ENCODE peak calls at places on chromosomes 3 and 15, in seven cellular contexts. A is K562, C is uterus, X is breast epithelium, R is body of pancreas, Y is NB4, Q is adrenal gland. S is an unnamed sample.

GRCh38 chr3:94307588-94307987 is 244.7 kb downstream of the NSUN3 start:
- DNase-seq in Q (no peak), R (no peak), Y (no peak), C (no peak), X (no peak), A (no peak), S (no peak)

GRCh38 chr3:66854752-66855151 is 143.4 kb upstream of the KBTBD8 start:
- DNase-seq in A (no peak), Y (no peak), X (no peak), R (no peak), C (no peak), Q (no peak), S (no peak)

GRCh38 chr15:45157056-45157455 is 27.3 kb downstream of the DUOX1 start:
- DNase-seq in X (no peak), R (no peak), Y (no peak), C (no peak), Q (no peak), A (no peak), S (no peak)

GRCh38 chr3:1531981-1532380 is 439.2 kb downstream of the CNTN6 start:
- DNase-seq in R (no peak), Y (no peak), X (no peak), C (no peak), A (no peak), Q (no peak), S (no peak)

GRCh38 chr3:140469491-140469890 is 208.4 kb upstream of the TRIM42 start:
- DNase-seq in R (no peak), X (no peak), Y (no peak), C (no peak), Q (no peak), A (no peak), S (no peak)

GRCh38 chr3:30135190-30135589 is 471.2 kb upstream of the TGFBR2 start:
- DNase-seq in X (no peak), C (no peak), R (no peak), A (no peak), Q (no peak), Y (no peak), S (no peak)

GRCh38 chr15:36831915-36832310 is 252.5 kb downstream of the CDIN1 start:
- DNase-seq in A (no peak), Q (no peak), C (no peak), X (no peak), R (no peak), Y (no peak), S (peak)

GRCh38 chr3:183824761-183825379 is 507 bp downstream of the MAP6D1 start:
- DNase-seq in R (no peak), A (no peak), X (no peak), Y (peak), Q (no peak), C (no peak), S (peak)

GRCh38 chr3:188574885-188575284 is 420.9 kb downstream of the LPP start:
- DNase-seq in Q (no peak), Y (no peak), X (no peak), A (no peak), C (no peak), R (no peak), S (no peak)

GRCh38 chr3:46934508-46935167 is 41.9 kb downstream of the CCDC12 start:
- DNase-seq in R (no peak), X (no peak), C (no peak), Y (no peak), Q (peak), A (no peak), S (peak)

GRCh38 chr3:35664460-35664919 is 25.2 kb downstream of the ARPP21 start:
- DNase-seq in C (peak), A (no peak), X (no peak), Q (peak), R (peak), Y (no peak), S (peak)

GRCh38 chr15:39172380-39173281 is 408.2 kb upstream of the THBS1 start:
- DNase-seq in R (peak), A (no peak), X (peak), Q (peak), C (peak), Y (no peak), S (no peak)

GRCh38 chr15:65079580-65079979 is 3.0 kb downstream of the KBTBD13 start:
- DNase-seq in C (no peak), X (no peak), Q (no peak), A (no peak), R (no peak), Y (no peak), S (no peak)

GRCh38 chr3:31959951-31960792 is 20.9 kb downstream of the OSBPL10 start:
- DNase-seq in X (no peak), R (no peak), A (no peak), Q (no peak), Y (no peak), C (no peak), S (no peak)

DNA sequence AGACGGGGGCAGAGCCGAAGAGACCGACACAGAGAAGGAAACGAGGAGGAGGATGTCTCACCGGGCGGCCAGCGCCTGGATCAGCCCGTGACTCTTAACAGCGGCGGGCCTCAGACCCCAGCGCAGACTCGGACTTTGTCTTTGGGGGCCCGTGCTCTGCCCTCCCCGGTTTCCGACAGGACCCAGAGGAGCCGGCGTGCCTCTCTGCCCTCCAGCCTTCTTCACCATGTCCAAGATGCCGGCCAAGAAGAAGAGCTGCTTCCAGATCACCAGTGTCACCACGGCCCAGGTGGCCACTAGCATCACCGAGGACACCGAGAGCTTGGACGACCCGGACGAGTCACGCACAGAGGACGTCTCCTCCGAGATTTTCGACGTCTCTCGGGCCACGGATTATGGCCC is 1.0 kb downstream of the TSC22D2 start:
- DNase-seq in A (no peak), C (no peak), Q (peak), X (no peak), R (no peak), Y (no peak), S (peak)
- TF ChIP-seq POLR2A in A (no peak), C (no peak), Q (no peak), X (no peak), R (no peak), Y (no peak), S (no peak)

GRCh38 chr3:15467227-15468181 is 40.1 kb downstream of the EAF1 start:
- DNase-seq in C (no peak), Y (no peak), A (no peak), X (no peak), Q (no peak), R (no peak), S (no peak)
- TF ChIP-seq POLR2A in C (no peak), Y (no peak), A (no peak), X (no peak), Q (no peak), R (no peak), S (no peak)

DNA sequence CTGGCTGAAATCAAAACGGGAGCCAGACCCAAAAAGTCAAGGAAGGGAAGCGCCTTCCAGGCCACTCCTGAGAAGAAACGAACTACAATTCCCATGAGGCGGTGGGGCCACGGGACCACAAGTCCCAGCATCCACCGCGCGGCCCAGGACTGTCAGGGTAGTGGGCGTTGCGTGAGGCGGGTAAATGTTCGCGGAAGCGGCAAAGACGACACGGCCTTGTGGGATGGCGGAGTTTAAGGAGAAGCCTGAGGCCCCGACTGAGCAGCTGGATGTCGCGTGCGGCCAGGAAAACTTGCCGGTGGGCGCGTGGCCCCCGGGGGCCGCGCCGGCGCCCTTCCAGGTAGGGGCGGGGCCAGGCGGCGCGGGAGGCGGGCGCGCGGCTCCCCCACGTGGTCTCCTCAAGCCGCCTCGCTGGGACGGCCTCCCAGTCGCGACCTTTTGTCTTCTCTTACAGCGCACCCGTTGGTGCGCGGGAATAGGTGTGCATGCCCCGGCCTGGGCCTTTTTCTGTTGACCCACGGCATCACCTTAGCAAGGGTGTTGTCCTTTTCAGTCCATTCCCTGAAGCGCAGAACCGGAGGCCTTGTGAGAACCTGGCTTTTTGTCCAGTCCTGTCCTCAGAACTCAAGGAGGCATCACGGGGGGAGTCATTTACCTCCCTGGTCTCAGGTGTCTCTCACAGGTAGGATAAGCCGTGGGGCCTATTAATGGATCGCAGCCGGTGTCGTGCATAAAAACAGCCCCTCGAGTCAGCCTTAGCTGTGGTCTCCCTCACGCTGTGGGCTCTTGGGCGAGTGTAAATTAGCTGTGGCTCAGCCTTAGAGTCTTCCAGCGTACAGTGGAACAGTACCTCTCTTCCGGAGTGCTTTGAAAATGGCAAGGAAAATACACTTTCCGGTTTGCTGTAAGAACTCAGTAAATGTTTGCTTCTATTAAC is at the start of gene SETMAR:
- DNase-seq in C (peak), R (peak), X (peak), Y (peak), A (peak), Q (peak), S (peak)
- TF ChIP-seq POLR2A in C (peak), R (peak), X (peak), Y (peak), A (peak), Q (peak), S (peak)

GRCh38 chr15:25438601-25439455 is at the start of gene UBE3A:
- DNase-seq in R (peak), Q (peak), A (peak), X (peak), Y (peak), C (peak), S (peak)
- TF ChIP-seq POLR2A in R (peak), Q (peak), A (peak), X (no peak), Y (peak), C (peak), S (peak)

DNA sequence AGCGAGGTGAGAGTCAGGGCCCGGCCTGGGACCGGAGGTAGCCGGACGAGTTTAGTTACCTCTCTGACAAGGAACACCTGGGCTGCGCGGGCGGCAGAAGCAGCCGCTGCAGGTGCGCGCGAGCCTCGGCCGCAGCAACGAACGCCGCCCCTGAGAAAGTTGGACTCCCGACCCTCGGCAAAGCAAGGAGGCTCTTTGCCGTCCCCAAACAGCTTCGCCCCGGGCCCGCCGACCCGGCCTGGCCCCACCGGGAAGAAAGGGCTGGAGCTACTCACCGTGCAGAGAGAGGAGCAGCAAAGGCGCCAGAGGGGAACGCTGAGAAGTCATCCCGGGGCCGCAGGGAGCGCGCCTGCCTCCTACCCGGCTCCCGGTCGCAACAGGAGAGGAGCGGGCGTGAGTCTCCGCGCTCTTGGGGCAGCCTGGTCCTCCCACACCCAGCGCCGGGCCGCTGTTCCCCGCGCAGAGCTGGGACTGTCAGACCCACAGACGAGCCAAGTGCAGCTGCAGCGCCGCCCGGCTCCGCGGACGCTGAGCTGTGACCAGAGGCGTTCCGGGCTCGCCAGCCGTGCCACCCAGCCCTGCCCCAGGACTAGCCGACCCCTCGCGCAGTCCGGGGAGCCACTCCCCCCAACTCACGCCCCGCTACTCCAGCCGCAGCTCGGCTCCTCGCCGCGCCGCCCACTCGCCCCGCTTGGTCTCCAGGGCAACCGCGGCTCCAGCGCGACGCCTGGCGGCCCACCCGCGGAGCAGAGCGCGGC is at the start of gene IGSF11:
- DNase-seq in R (peak), C (peak), A (no peak), Y (peak), Q (peak), X (peak), S (peak)
- TF ChIP-seq POLR2A in R (peak), C (no peak), A (no peak), Y (no peak), Q (peak), X (no peak), S (no peak)

GRCh38 chr15:78437762-78438594 is at the start of gene IREB2:
- DNase-seq in A (peak), R (peak), X (peak), Q (peak), C (peak), Y (peak), S (peak)
- TF ChIP-seq POLR2A in A (peak), R (no peak), X (no peak), Q (peak), C (peak), Y (peak), S (peak)

GRCh38 chr3:12158387-12159226 is at the start of gene TIMP4:
- DNase-seq in A (no peak), C (peak), Q (no peak), X (no peak), Y (no peak), R (no peak), S (peak)
- TF ChIP-seq POLR2A in A (no peak), C (no peak), Q (no peak), X (no peak), Y (no peak), R (no peak), S (no peak)

GRCh38 chr3:157235291-157235690 is 75.3 kb upstream of the CCNL1 start:
- DNase-seq in C (no peak), Q (no peak), Y (no peak), A (no peak), X (no peak), R (no peak), S (no peak)

GRCh38 chr3:157239082-157239704 is 79.2 kb upstream of the CCNL1 start:
- DNase-seq in X (no peak), R (peak), Y (peak), A (peak), C (peak), Q (peak), S (peak)

GRCh38 chr3:157240413-157240812 is 80.5 kb upstream of the CCNL1 start:
- DNase-seq in Q (no peak), A (no peak), R (no peak), C (no peak), X (no peak), Y (no peak), S (no peak)

GRCh38 chr3:157238527-157238926 is 78.6 kb upstream of the CCNL1 start:
- DNase-seq in Y (no peak), A (no peak), C (no peak), Q (no peak), R (no peak), X (no peak), S (no peak)

GRCh38 chr3:157237886-157238285 is 77.9 kb upstream of the CCNL1 start:
- DNase-seq in X (no peak), C (no peak), Y (no peak), R (no peak), Q (no peak), A (no peak), S (no peak)
- TF ChIP-seq POLR2A in X (no peak), C (no peak), Y (no peak), R (no peak), Q (no peak), A (no peak), S (no peak)

GRCh38 chr15:32029409-32029861 is 880 bp upstream of the CHRNA7 start:
- DNase-seq in X (no peak), C (no peak), R (peak), Q (no peak), Y (peak), A (no peak), S (peak)

GRCh38 chr15:32028921-32029320 is 1.4 kb upstream of the CHRNA7 start:
- DNase-seq in A (no peak), X (no peak), R (no peak), Q (no peak), Y (no peak), C (no peak), S (no peak)

GRCh38 chr15:32030795-32031194 is 480 bp downstream of the CHRNA7 start:
- DNase-seq in X (no peak), Y (peak), A (no peak), C (no peak), R (no peak), Q (no peak), S (no peak)

GRCh38 chr15:32033186-32033890 is 3.0 kb downstream of the CHRNA7 start:
- DNase-seq in X (no peak), C (no peak), A (no peak), Q (no peak), Y (no peak), R (no peak), S (no peak)

DNA sequence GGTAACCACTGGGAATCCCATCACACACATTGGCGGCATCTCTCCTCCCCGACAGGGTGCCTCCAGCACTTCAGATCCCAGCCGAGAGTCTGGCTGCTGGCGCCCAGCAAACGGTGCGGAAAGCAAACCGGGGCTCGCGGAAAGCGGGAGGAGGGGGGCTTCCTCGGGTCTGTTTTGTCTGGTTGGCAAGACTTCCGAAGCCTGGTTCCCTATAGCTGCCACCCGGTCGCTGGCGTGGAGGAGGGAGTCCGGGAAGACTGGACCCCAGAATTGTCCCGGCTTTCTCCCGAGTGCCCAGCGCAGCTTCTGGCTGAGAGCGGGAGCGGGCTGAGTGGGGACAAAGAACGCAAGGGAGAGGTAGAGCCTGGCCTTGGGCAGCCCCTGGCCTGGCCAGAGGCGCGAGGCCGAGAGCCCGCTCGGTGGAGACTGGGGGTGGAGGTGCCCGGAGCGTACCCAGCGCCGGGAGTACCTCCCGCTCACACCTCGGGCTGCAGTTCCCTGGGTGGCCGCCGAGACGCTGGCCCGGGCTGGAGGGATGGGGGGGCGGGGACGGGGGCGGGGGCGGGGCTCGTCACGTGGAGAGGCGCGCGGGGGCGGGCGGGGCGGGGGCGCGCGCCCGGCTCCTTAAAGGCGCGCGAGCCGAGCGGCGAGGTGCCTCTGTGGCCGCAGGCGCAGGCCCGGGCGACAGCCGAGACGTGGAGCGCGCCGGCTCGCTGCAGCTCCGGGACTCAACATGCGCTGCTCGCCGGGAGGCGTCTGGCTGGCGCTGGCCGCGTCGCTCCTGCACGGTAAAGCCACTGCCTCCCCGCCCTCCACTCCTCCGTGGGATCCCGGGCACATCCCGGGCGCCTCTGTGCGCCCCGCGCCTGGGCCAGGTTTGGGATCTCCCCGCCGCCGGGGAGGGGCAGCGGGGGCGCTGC is at the start of gene CHRNA7:
- DNase-seq in R (peak), Q (peak), C (no peak), X (peak), A (peak), Y (peak), S (peak)
- TF ChIP-seq POLR2A in R (peak), Q (no peak), C (no peak), X (no peak), A (no peak), Y (no peak), S (no peak)

S was measured in erythroblast.